ENCODE peak calls at places on chromosome 4, in five cellular contexts. Y, N, S, O and B are unnamed samples.

GRCh38 chr4:153418581-153418980 is 47.6 kb upstream of the TMEM131L start:
- DNase-seq in N (no peak), O (no peak), Y (peak), S (peak), B (peak)

GRCh38 chr4:141036786-141037185 is 96.5 kb downstream of the RNF150 start:
- DNase-seq in N (no peak), O (no peak), Y (no peak), S (peak), B (no peak)

GRCh38 chr4:143025111-143025704 is 159.5 kb upstream of the USP38 start:
- DNase-seq in O (no peak), N (peak), S (peak), Y (peak), B (peak)

GRCh38 chr4:153927546-153927945 is 138.7 kb upstream of the SFRP2 start:
- DNase-seq in Y (peak), S (no peak), N (no peak), O (no peak), B (no peak)

GRCh38 chr4:180741703-180742102 is 1501.5 kb upstream of the TENM3 start:
- DNase-seq in O (no peak), Y (no peak), S (no peak), N (no peak), B (no peak)

GRCh38 chr4:113560579-113560978 is 201.0 kb downstream of the CAMK2D start:
- DNase-seq in O (peak), S (peak), Y (peak), N (no peak), B (no peak)

GRCh38 chr4:183876268-183876934 is 28.7 kb upstream of the STOX2 start:
- DNase-seq in N (no peak), Y (peak), S (peak), O (peak), B (peak)

GRCh38 chr4:164807611-164808010 is 53.7 kb downstream of the SMIM31 start:
- DNase-seq in O (no peak), Y (no peak), S (no peak), N (peak), B (peak)

GRCh38 chr4:123649644-123650356 is 253.2 kb downstream of the SPRY1 start:
- DNase-seq in N (peak), S (peak), O (no peak), Y (peak), B (peak)

GRCh38 chr4:40564815-40565505 is 64.7 kb downstream of the RBM47 start:
- DNase-seq in Y (no peak), N (no peak), S (no peak), O (no peak), B (no peak)

GRCh38 chr4:73603854-73604584 is 16.2 kb downstream of the RASSF6 start:
- DNase-seq in O (peak), Y (no peak), N (no peak), S (no peak), B (no peak)

GRCh38 chr4:82431026-82431745 is 796 bp downstream of the ENOPH1 start:
- DNase-seq in N (no peak), S (no peak), Y (peak), O (no peak), B (peak)

GRCh38 chr4:82433791-82434190 is 3.4 kb downstream of the ENOPH1 start:
- DNase-seq in Y (no peak), S (no peak), O (no peak), N (no peak), B (no peak)

GRCh38 chr4:82431831-82432230 is 1.4 kb downstream of the ENOPH1 start:
- DNase-seq in Y (no peak), N (no peak), O (no peak), S (no peak), B (no peak)

GRCh38 chr4:82430193-82431025 is at the start of the genes ENOPH1 and HNRNPDL:
- DNase-seq in N (peak), S (peak), Y (peak), O (peak), B (peak)

GRCh38 chr4:82432596-82432995 is 2.2 kb downstream of the ENOPH1 start:
- DNase-seq in O (no peak), S (no peak), Y (no peak), N (no peak), B (no peak)
- H3K9ac ChIP-seq in O (no peak), S (no peak), Y (no peak), N (no peak), B (no peak)

DNA sequence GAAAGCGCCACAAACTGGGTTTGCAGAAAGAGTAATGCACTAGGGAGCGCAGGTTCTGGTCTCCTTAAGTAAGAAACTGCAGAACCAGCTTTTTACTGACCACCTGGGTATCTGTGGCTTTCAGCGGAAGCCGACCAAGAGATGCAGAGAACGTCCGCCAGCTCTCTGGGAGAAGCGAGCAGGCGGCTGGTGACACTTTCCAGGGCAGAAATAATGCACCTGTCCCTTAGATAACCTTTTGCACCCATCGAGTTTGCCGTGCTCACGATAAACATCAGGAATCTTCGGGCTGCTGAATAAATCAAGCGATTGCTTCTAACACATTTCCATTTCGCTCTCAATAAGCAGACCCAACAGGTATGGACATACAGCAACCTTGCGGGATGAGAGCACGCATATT is 3.5 kb downstream of the ATOH1 start:
- DNase-seq in N (peak), Y (no peak), O (no peak), S (no peak), B (no peak)
- H3K4me3 ChIP-seq in N (no peak), Y (no peak), O (no peak), S (no peak), B (no peak)

DNA sequence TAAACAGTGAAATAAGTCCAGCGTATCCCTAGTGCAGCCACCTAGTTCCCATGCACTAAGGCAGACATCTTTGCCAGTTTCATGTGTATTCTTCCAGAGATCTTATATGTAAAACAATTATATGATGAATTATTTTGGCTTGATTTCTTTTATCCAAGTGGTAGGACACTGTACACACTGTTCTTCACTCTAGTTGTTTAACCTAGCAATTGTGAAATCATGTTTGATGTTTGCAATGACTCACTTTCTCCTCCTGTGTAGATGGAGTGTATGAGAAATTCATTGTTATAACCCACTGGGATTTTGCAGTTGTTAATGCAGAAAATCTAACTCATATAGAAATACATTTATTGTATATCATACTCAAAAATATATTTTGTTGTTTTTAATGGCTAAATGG is 17.5 kb upstream of the TBC1D1 start:
- DNase-seq in O (no peak), N (no peak), S (peak), Y (peak), B (peak)
- H2AFZ ChIP-seq in O (no peak), N (no peak), S (no peak), Y (no peak), B (no peak)

GRCh38 chr4:71266090-71266794 is 72.6 kb upstream of the SLC4A4 start:
- DNase-seq in S (peak), N (no peak), Y (peak), O (no peak), B (no peak)
- H3K9ac ChIP-seq in S (no peak), N (no peak), Y (peak), O (no peak), B (no peak)

GRCh38 chr4:119014658-119015057 is 121.0 kb upstream of the MYOZ2 start:
- DNase-seq in O (no peak), Y (no peak), S (no peak), N (no peak), B (no peak)
- H3K4me3 ChIP-seq in O (no peak), Y (no peak), S (no peak), N (no peak), B (no peak)

GRCh38 chr4:137635596-137635995 is 103.3 kb upstream of the PCDH18 start:
- DNase-seq in N (peak), S (peak), O (no peak), Y (no peak), B (no peak)
- H2AFZ ChIP-seq in N (no peak), S (no peak), O (no peak), Y (peak), B (no peak)

DNA sequence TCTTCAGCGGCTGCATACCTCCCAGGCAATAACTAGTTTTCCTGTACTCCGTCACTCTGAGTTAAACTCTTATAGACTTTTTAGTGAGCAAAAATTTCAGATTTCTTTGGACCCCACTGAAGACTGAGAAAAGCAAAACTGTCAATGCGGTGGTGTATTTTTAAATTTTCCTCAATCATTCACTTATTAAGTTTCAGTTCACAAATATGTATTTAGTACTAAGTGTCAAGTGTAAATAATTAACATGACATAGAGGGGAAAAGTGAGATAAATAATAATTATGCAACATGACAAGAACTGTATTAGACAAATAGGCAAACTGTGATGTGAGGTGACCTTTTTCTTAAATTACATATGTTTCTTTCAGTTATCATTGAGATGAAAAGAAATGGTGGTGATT is 124.4 kb downstream of the NAF1 start:
- DNase-seq in N (no peak), S (no peak), O (no peak), Y (no peak), B (no peak)
- H3K9ac ChIP-seq in N (no peak), S (no peak), O (no peak), Y (no peak), B (no peak)

DNA sequence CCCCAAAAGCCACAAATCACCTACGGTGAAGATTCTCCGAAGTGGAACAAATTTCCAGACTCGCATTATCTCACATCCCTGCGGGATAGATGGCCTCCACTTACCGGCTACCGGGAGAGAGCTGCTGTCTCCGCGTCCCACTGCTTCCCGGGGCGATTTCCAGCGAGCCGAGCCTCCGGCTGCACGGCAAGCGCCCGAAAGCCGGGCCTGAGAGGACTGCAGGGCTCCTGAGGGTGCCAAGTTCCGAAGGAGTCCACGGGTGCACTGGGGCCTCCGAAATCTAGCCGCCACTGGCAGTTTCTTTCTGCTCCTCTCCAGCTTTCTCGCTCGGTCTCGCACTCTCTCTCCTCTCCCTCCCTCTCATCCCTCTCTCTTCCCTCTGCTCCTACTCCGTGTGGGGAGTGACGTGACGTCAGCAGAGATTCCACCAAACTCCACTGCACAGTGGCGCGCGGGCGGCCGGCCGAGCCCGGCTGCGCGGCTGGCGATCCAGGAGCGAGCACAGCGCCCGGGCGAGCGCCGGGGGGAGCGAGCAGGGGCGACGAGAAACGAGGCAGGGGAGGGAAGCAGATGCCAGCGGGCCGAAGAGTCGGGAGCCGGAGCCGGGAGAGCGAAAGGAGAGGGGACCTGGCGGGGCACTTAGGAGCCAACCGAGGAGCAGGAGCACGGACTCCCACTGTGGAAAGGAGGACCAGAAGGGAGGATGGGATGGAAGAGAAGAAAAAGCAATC is 14.0 kb upstream of the PITX2 start:
- DNase-seq in Y (peak), S (no peak), N (peak), O (no peak), B (no peak)
- H3K4me3 ChIP-seq in Y (peak), S (peak), N (peak), O (no peak), B (no peak)

GRCh38 chr4:121875663-121876062 is 5.4 kb upstream of the BBS7 start:
- DNase-seq in S (no peak), N (no peak), Y (no peak), O (no peak), B (no peak)

GRCh38 chr4:121873604-121874003 is 3.3 kb upstream of the BBS7 start:
- DNase-seq in O (no peak), Y (no peak), N (no peak), S (no peak), B (no peak)

GRCh38 chr4:121876070-121876469 is 5.8 kb upstream of the BBS7 start:
- DNase-seq in S (no peak), N (no peak), Y (no peak), O (no peak), B (no peak)

GRCh38 chr4:121869841-121870822 is at the start of gene BBS7:
- DNase-seq in N (peak), S (peak), O (peak), Y (peak), B (peak)
- H2AFZ ChIP-seq in N (peak), S (peak), O (peak), Y (peak), B (peak)